ENCODE peak calls at places on chromosomes 6 and 20, in eight cellular contexts. Q is spleen, Z is K562, T is fibroblast of lung, X is RWPE1, N is heart right ventricle, M is pancreas, F is neural progenitor cell. G is an unnamed sample.

GRCh38 chr20:2130062-2130591 is 28.5 kb downstream of the STK35 start:
- DNase-seq in Q (peak), Z (no peak), T (no peak), X (no peak), N (no peak), M (no peak), F (no peak), G (no peak)

GRCh38 chr6:73675466-73676098 is 20.4 kb upstream of the CD109 start:
- DNase-seq in Q (peak), Z (peak), T (peak), X (peak), N (peak), M (no peak), F (peak), G (no peak)

GRCh38 chr20:24752612-24753011 is 196.5 kb upstream of the CST7 start:
- DNase-seq in Q (peak), Z (no peak), T (no peak), X (no peak), N (no peak), M (no peak), F (no peak), G (no peak)

GRCh38 chr6:40804905-40805304 is 217.7 kb upstream of the LRFN2 start:
- DNase-seq in Q (no peak), Z (no peak), T (no peak), X (no peak), N (no peak), M (no peak), F (peak), G (no peak)

GRCh38 chr6:119110601-119111548 is 32.4 kb upstream of the FAM184A start:
- DNase-seq in Q (no peak), Z (peak), T (peak), X (peak), N (peak), M (no peak), F (peak), G (no peak)

GRCh38 chr6:116595247-116595646 is 21.0 kb upstream of the RSPH4A start:
- DNase-seq in Q (no peak), Z (no peak), T (no peak), X (no peak), N (no peak), M (no peak), F (no peak), G (no peak)

GRCh38 chr6:160733045-160733646 is 31.1 kb downstream of the PLG start:
- DNase-seq in Q (no peak), Z (peak), T (peak), X (peak), N (peak), M (no peak), F (peak), G (no peak)

GRCh38 chr6:27893836-27894807 is 18.1 kb downstream of the OR2B2 start:
- DNase-seq in Q (peak), Z (peak), T (peak), X (peak), N (peak), M (no peak), F (peak), G (peak)

GRCh38 chr20:32449890-32450401 is 91.8 kb downstream of the ASXL1 start:
- DNase-seq in Q (peak), Z (no peak), T (no peak), X (no peak), N (no peak), M (no peak), F (no peak), G (no peak)

GRCh38 chr20:37166867-37167266 is 12.3 kb upstream of the RPN2 start:
- DNase-seq in Q (no peak), Z (no peak), T (no peak), X (no peak), N (no peak), M (no peak), F (no peak), G (no peak)

GRCh38 chr6:82955841-82956240 is 109.8 kb downstream of the UBE3D start:
- DNase-seq in Q (no peak), Z (no peak), T (peak), X (no peak), N (no peak), M (no peak), F (no peak), G (no peak)

GRCh38 chr6:73655341-73655917 is 1.6 kb upstream of the SLC17A5 start:
- DNase-seq in Q (no peak), Z (no peak), T (no peak), X (no peak), N (no peak), M (no peak), F (no peak), G (no peak)

GRCh38 chr6:24856246-24856599 is 57.5 kb upstream of the ARMH2 start:
- DNase-seq in Q (no peak), Z (no peak), T (no peak), X (no peak), N (no peak), M (no peak), F (no peak), G (no peak)

GRCh38 chr6:37724530-37725220 is 27.0 kb upstream of the MDGA1 start:
- DNase-seq in Q (no peak), Z (no peak), T (no peak), X (no peak), N (no peak), M (no peak), F (no peak), G (no peak)

GRCh38 chr20:52313335-52313963 is 121.9 kb upstream of the ZFP64 start:
- DNase-seq in Q (no peak), Z (no peak), T (peak), X (peak), N (no peak), M (no peak), F (peak), G (no peak)

GRCh38 chr6:131519670-131520436 is 53.2 kb upstream of the ARG1 start:
- DNase-seq in Q (no peak), Z (peak), T (peak), X (peak), N (no peak), M (no peak), F (peak), G (no peak)

GRCh38 chr20:54025166-54025835 is 45.1 kb downstream of the BCAS1 start:
- DNase-seq in Q (no peak), Z (no peak), T (peak), X (no peak), N (no peak), M (no peak), F (no peak), G (no peak)

GRCh38 chr20:57735831-57736737 is 26.3 kb upstream of the PMEPA1 start:
- DNase-seq in Q (no peak), Z (no peak), T (no peak), X (no peak), N (no peak), M (no peak), F (no peak), G (no peak)

GRCh38 chr6:73579389-73579788 is 58.6 kb upstream of the EEF1A1 start:
- DNase-seq in Q (peak), Z (no peak), T (no peak), X (no peak), N (no peak), M (no peak), F (no peak), G (no peak)

GRCh38 chr20:19673575-19673974 is 84.5 kb upstream of the RIN2 start:
- DNase-seq in Q (no peak), Z (no peak), T (no peak), X (peak), N (no peak), M (no peak), F (no peak), G (no peak)

GRCh38 chr20:38133680-38134426 is 31.2 kb downstream of the TGM2 start:
- DNase-seq in Q (peak), Z (no peak), T (no peak), X (no peak), N (no peak), M (peak), F (no peak), G (peak)

GRCh38 chr6:36979343-36979742 is 6.7 kb downstream of the MTCH1 start:
- DNase-seq in Q (no peak), Z (no peak), T (peak), X (no peak), N (no peak), M (no peak), F (no peak), G (peak)

GRCh38 chr6:169344651-169345050 is 91.0 kb upstream of the THBS2 start:
- DNase-seq in Q (no peak), Z (no peak), T (no peak), X (no peak), N (no peak), M (no peak), F (no peak), G (no peak)

GRCh38 chr20:6185268-6185667 is 62.4 kb upstream of the FERMT1 start:
- DNase-seq in Q (no peak), Z (no peak), T (no peak), X (no peak), N (no peak), M (no peak), F (peak), G (no peak)

GRCh38 chr20:39800111-39800510 is 838.0 kb downstream of the DHX35 start:
- DNase-seq in Q (no peak), Z (no peak), T (peak), X (peak), N (no peak), M (no peak), F (no peak), G (no peak)

GRCh38 chr6:16035488-16036080 is 93.3 kb upstream of the MYLIP start:
- DNase-seq in Q (no peak), Z (no peak), T (no peak), X (no peak), N (no peak), M (no peak), F (no peak), G (no peak)

GRCh38 chr6:142872376-142872775 is 72.6 kb downstream of the HIVEP2 start:
- DNase-seq in Q (no peak), Z (no peak), T (peak), X (no peak), N (no peak), M (no peak), F (no peak), G (no peak)

GRCh38 chr6:37566209-37566859 is 66.6 kb upstream of the CCDC167 start:
- DNase-seq in Q (peak), Z (peak), T (peak), X (peak), N (peak), M (no peak), F (peak), G (peak)

GRCh38 chr20:59827138-59828056 is 106.0 kb downstream of the SYCP2 start:
- DNase-seq in Q (peak), Z (no peak), T (no peak), X (no peak), N (no peak), M (no peak), F (no peak), G (no peak)

GRCh38 chr20:61913423-61914225 is 152.1 kb downstream of the TAF4 start:
- DNase-seq in Q (peak), Z (no peak), T (no peak), X (no peak), N (no peak), M (peak), F (no peak), G (no peak)

GRCh38 chr6:7138921-7139358 is 31.2 kb downstream of the RREB1 start:
- DNase-seq in Q (no peak), Z (no peak), T (no peak), X (peak), N (no peak), M (peak), F (peak), G (no peak)

GRCh38 chr20:57485770-57486169 is 39.2 kb downstream of the CTCFL start:
- DNase-seq in Q (no peak), Z (no peak), T (no peak), X (no peak), N (no peak), M (no peak), F (no peak), G (no peak)

GRCh38 chr6:81682238-81682795 is 70.2 kb downstream of the TENT5A start:
- DNase-seq in Q (no peak), Z (no peak), T (no peak), X (no peak), N (no peak), M (no peak), F (no peak), G (no peak)

GRCh38 chr20:6767536-6768227 is at the start of gene BMP2:
- DNase-seq in Q (peak), Z (peak), T (peak), X (peak), N (peak), M (peak), F (peak), G (peak)

GRCh38 chr6:44115866-44116265 is 11.4 kb downstream of the MRPL14 start:
- DNase-seq in Q (no peak), Z (no peak), T (no peak), X (peak), N (no peak), M (no peak), F (no peak), G (no peak)

GRCh38 chr6:117028256-117028655 is 151.2 kb downstream of the RFX6 start:
- DNase-seq in Q (no peak), Z (no peak), T (no peak), X (no peak), N (no peak), M (no peak), F (no peak), G (no peak)

DNA sequence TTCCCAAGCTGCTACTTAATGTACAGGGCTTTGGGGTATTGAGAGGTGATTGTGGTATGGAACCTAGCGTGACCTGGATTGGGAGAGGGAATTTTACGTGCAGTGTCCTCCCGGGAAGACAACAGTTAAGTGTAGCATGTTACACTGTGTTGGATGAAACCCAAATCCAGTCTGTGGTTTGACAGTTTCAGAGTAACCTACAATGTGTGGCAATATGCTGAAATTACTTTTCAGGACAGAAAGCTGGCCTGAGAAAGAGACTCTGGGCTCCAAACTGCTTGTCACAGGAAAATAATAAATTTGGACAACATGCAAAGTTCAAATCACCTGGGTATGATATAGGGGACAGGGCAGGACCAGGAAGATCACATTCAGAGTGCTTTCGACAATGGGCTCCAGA is 28.2 kb upstream of the RALGAPA2 start:
- DNase-seq in Q (no peak), Z (no peak), T (peak), X (no peak), N (no peak), M (no peak), F (no peak), G (no peak)
- H3K27ac ChIP-seq in Q (no peak), Z (no peak), T (no peak), X (peak), N (no peak), M (no peak), F (no peak), G (peak)

DNA sequence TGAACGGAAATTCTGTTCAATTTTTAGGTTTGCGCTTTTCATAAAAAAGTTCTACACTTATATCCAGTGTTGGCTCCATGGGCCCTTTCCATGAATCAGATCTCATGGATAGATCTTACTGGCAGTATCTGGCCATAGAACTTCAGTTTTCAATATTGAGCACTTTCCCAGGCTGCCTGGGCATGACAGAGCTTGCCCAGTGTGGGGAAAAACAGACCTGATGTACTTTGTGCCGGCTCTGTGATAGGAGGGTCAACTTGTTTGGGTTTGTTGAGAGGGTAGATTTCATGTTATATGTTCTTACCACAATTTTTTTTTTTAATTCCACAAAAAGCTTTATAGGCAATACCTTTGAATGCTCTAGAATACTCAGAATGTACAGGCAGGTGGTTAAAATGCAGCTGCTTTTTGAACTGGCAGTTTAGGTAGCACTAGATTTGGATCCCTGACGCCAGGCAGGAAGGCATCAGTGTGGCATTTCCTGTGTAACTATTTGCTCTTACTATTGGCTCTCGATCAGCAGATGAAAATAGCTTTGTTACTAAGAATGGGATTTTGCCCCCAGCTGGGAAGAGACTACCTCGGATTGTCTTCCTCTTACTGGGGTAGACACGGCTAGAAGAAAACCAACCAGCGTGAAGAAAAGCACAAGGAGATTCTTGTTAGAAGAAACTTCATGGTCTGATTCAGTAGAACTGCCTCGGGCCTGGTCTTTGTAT is 404.9 kb upstream of the SOX4 start:
- DNase-seq in Q (no peak), Z (no peak), T (no peak), X (peak), N (no peak), M (no peak), F (no peak), G (no peak)
- H3K27ac ChIP-seq in Q (no peak), Z (no peak), T (no peak), X (no peak), N (no peak), M (no peak), F (peak), G (no peak)

GRCh38 chr6:139981066-139981624 is 606.7 kb upstream of the CITED2 start:
- DNase-seq in Q (no peak), Z (no peak), T (no peak), X (no peak), N (no peak), M (no peak), F (no peak), G (no peak)

GRCh38 chr6:139981810-139982550 is 607.5 kb upstream of the CITED2 start:
- DNase-seq in Q (no peak), Z (no peak), T (peak), X (peak), N (peak), M (no peak), F (peak), G (no peak)

GRCh38 chr6:139984317-139984716 is 609.9 kb upstream of the CITED2 start:
- DNase-seq in Q (no peak), Z (no peak), T (no peak), X (no peak), N (no peak), M (no peak), F (no peak), G (no peak)

GRCh38 chr6:139983555-139984276 is 609.3 kb upstream of the CITED2 start:
- DNase-seq in Q (no peak), Z (no peak), T (peak), X (no peak), N (no peak), M (no peak), F (no peak), G (no peak)

GRCh38 chr6:139982652-139983051 is 608.2 kb upstream of the CITED2 start:
- DNase-seq in Q (no peak), Z (no peak), T (peak), X (no peak), N (no peak), M (no peak), F (peak), G (no peak)
- H3K27ac ChIP-seq in Q (no peak), Z (no peak), T (peak), X (no peak), N (peak), M (no peak), F (peak), G (peak)

DNA sequence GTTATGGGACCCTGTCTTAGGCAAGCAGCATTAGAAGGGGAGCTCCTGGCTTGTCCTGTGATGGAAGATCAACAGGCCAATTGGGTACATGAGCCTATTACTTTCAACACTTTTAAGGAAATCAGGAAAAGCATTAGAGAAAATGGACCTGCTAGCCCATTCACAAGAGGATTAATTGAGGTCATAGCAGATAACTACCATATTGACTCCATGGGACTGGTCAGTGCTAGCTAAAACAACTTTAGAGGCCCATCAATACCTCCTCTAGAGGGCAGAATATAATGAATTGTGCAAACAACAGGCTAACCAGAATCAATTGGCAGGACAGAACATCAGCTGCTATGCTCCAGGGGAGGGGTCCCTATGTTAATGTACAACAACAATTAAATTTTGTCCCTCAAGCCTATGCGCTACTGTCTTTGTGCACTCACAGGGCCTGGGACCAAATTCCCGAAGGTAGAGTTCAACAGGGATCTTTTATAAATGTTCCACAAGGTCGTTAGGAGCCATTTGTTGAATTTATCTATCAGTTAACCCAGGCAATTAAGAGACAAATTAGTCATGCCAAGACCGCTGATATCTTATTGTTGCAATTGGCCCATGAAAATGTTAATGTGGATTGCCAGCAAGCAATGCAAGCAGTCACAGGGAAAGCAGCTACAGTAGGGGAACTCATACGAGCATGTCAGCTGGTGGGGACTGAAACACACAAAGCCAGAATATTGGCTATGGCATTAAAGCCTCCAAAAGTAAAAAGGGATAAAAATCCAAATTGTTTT is 106.6 kb upstream of the BTN3A2 start:
- DNase-seq in Q (no peak), Z (peak), T (no peak), X (no peak), N (no peak), M (no peak), F (peak), G (no peak)
- H3K27ac ChIP-seq in Q (no peak), Z (no peak), T (no peak), X (no peak), N (no peak), M (no peak), F (no peak), G (no peak)

DNA sequence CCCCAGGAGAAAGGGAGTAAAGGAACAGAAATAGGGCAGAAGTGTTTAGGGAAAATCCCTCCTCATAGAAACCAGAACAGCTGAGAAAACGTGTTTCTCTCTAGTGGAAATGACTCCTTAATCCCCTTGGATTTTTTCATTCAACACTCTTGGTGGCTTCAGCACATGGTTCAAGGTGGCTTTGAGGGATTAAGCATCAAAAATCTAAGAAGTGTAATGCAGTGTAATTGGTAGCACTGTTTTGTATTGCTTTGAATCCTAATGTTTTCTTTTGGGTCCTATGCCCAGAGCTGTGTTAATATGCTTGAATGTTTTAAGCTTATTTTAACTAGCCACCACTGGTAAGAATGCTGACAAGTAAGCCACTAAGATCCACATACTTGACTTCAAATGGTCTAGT is 220.5 kb downstream of the OGFRL1 start:
- DNase-seq in Q (no peak), Z (no peak), T (no peak), X (no peak), N (no peak), M (no peak), F (no peak), G (no peak)
- H3K27ac ChIP-seq in Q (no peak), Z (no peak), T (no peak), X (no peak), N (no peak), M (no peak), F (no peak), G (peak)

GRCh38 chr20:15596220-15596875 is 976.9 kb downstream of the KIF16B start:
- DNase-seq in Q (no peak), Z (no peak), T (no peak), X (no peak), N (no peak), M (no peak), F (no peak), G (no peak)
- H3K27ac ChIP-seq in Q (no peak), Z (no peak), T (no peak), X (no peak), N (no peak), M (no peak), F (no peak), G (peak)

G was measured in upper lobe of right lung.